ENCODE peak calls at places on chromosomes 11 and 22, in four cellular contexts. V, U, I and L are unnamed samples.
A peak's percentile ranks its signal among the peaks of the same experiment; 100 is the strongest.

GRCh38 chr11:74278103-74278502 is 33.3 kb downstream of the P4HA3 start:
- DNase-seq in V (no peak), U (no peak), I (no peak), L (no peak)

GRCh38 chr11:79492008-79492407 is 51.2 kb upstream of the TENM4 start:
- DNase-seq in V (no peak), U (no peak), I (no peak), L (no peak)

GRCh38 chr11:72141066-72141465 is 5.5 kb downstream of the FOLR3 start:
- DNase-seq in V (no peak), U (no peak), I (no peak), L (no peak)

GRCh38 chr11:122765487-122766131 is 72.7 kb upstream of the CRTAM start:
- DNase-seq in V (no peak), U (no peak), I (no peak), L (no peak)

GRCh38 chr11:46680815-46681214 is 19.6 kb downstream of the ARHGAP1 start:
- DNase-seq in V (no peak), U (no peak), I (no peak), L (no peak)

GRCh38 chr22:29762263-29762662 is 4.5 kb downstream of the ZMAT5 start:
- DNase-seq in V (no peak), U (no peak), I (no peak), L (no peak)

GRCh38 chr11:76579047-76579751 is 91.3 kb downstream of the LRRC32 start:
- DNase-seq in V (peak; percentile 53), U (no peak), I (no peak), L (no peak)

GRCh38 chr22:46918197-46918596 is 155.7 kb downstream of the TBC1D22A start:
- DNase-seq in V (no peak), U (no peak), I (no peak), L (no peak)

GRCh38 chr11:1949302-1949701 is 2.2 kb downstream of the MRPL23 start:
- DNase-seq in V (no peak), U (no peak), I (no peak), L (no peak)

GRCh38 chr22:35299217-35299716 is 427 bp upstream of the TOM1 start:
- DNase-seq in V (no peak), U (no peak), I (no peak), L (no peak)

GRCh38 chr11:41437006-41437405 is 22.4 kb downstream of the LRRC4C start:
- DNase-seq in V (no peak), U (no peak), I (no peak), L (no peak)

DNA sequence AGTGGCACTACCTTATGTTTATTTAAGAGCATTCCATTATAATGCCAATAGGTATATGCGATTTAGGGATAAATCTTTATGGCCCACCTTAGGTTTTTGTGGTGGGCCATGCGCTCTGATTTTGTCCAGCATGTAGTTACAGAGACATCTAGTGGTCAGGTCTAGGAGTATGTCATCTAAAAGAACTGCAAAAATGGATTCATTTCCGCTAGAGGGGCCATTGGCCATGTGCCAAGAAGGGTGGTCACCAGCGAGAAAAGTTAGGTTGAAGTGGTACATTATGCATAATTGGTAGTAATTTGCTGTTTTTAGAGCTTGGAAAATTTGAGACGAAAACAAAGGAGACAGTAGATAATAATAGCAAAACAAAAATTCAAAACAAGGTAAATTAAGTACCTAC is 27.7 kb downstream of the LRRC4C start:
- DNase-seq in V (no peak), U (peak; percentile 8), I (peak; percentile 6), L (peak; percentile 4)
- TF ChIP-seq CTCF in V (peak; percentile 31), U (peak; percentile 34), I (peak; percentile 19), L (peak; percentile 75)

GRCh38 chr22:22879675-22880029 is 8.0 kb upstream of the IGLL5 start:
- DNase-seq in V (no peak), U (no peak), I (no peak), L (no peak)

GRCh38 chr22:22878211-22878570 is 9.4 kb upstream of the IGLL5 start:
- DNase-seq in V (no peak), U (no peak), I (no peak), L (no peak)

GRCh38 chr22:22880645-22881044 is 7.0 kb upstream of the IGLL5 start:
- DNase-seq in V (no peak), U (no peak), I (no peak), L (no peak)

GRCh38 chr22:22877523-22878210 is 9.9 kb upstream of the IGLL5 start:
- DNase-seq in V (peak; percentile 74), U (peak; percentile 85), I (peak; percentile 56), L (peak; percentile 80)

GRCh38 chr22:22878801-22879674 is 8.6 kb upstream of the IGLL5 start:
- DNase-seq in V (no peak), U (no peak), I (no peak), L (no peak)
- TF ChIP-seq CTCF in V (no peak), U (no peak), I (peak; percentile 18), L (no peak)

GRCh38 chr11:92413757-92414513 is 189.3 kb downstream of the FAT3 start:
- DNase-seq in V (no peak), U (no peak), I (no peak), L (no peak)

GRCh38 chr11:92406472-92406871 is 181.9 kb downstream of the FAT3 start:
- DNase-seq in V (no peak), U (no peak), I (no peak), L (no peak)

GRCh38 chr11:92411431-92411830 is 186.8 kb downstream of the FAT3 start:
- DNase-seq in V (no peak), U (no peak), I (no peak), L (no peak)

GRCh38 chr11:92409347-92409746 is 184.7 kb downstream of the FAT3 start:
- DNase-seq in V (no peak), U (no peak), I (no peak), L (no peak)

GRCh38 chr11:92409956-92410355 is 185.3 kb downstream of the FAT3 start:
- DNase-seq in V (no peak), U (no peak), I (no peak), L (no peak)
- TF ChIP-seq CTCF in V (no peak), U (no peak), I (no peak), L (no peak)

DNA sequence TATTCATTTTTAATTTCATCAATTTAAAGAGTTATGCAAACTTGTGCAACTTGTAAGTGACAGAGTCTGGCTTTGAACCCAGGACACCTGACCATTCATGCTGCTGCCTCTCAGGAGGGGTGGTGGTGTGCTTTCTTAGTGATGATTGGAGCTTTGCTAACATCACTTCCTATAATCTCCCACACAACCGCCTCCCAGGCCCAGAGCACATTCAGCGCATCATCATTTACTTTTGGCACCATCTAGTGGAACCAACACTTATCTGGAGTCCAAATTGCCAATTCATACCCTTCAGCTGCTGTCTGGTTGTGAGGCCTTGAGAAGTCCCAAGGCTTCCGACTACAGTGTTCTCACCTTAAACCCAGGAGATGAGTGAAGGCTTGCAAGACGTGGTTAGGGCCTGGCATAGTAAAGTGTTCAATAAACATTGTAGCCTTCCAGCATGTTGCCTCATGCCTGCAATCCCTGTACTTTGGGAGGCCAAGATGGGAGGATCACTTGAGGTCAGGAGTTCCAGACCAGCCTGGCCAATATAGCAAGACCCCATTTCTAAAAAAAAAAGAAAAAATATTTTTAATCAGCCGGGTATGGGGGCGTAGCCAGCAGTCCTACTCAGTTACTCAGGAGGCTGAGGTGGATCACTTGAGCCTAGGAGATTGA is 1.1 kb upstream of the TTLL1 start:
- DNase-seq in V (peak; percentile 76), U (peak; percentile 18), I (peak; percentile 86), L (no peak)
- TF ChIP-seq CTCF in V (no peak), U (peak; percentile 16), I (no peak), L (peak; percentile 55)

DNA sequence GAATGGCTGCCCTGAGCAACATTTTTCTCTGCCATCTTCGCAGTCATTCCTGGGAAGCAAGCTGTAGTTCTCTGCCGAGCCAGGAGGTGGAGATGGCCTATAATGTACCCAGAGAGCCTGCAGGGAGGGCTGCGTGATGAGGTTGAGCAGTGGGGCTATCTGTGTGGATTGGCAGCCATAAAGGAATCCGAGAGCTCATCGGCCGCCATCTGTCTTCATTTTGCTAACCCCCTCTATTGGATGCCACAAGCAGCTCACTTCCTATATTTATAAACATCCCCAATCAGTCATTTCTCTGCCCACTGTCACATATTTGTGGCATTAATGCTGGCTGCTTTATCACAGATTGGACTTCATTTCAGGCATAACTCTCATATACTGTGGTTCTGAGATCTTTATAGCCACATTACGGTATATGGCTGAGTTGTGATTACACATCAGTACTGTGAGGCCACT is 209.5 kb downstream of the NTM start:
- DNase-seq in V (peak; percentile 68), U (peak; percentile 65), I (peak; percentile 47), L (peak; percentile 47)
- TF ChIP-seq CTCF in V (peak; percentile 33), U (peak; percentile 63), I (peak; percentile 53), L (peak; percentile 61)

GRCh38 chr11:59678813-59679165 is 10.0 kb upstream of the PATL1 start:
- DNase-seq in V (no peak), U (no peak), I (no peak), L (no peak)

GRCh38 chr11:59676205-59676604 is 7.4 kb upstream of the PATL1 start:
- DNase-seq in V (no peak), U (no peak), I (no peak), L (no peak)

GRCh38 chr11:59680287-59681154 is 11.7 kb upstream of the PATL1 start:
- DNase-seq in V (peak; percentile 81), U (peak; percentile 69), I (peak; percentile 69), L (peak; percentile 53)

GRCh38 chr11:59679347-59679746 is 10.5 kb upstream of the PATL1 start:
- DNase-seq in V (no peak), U (no peak), I (no peak), L (no peak)

DNA sequence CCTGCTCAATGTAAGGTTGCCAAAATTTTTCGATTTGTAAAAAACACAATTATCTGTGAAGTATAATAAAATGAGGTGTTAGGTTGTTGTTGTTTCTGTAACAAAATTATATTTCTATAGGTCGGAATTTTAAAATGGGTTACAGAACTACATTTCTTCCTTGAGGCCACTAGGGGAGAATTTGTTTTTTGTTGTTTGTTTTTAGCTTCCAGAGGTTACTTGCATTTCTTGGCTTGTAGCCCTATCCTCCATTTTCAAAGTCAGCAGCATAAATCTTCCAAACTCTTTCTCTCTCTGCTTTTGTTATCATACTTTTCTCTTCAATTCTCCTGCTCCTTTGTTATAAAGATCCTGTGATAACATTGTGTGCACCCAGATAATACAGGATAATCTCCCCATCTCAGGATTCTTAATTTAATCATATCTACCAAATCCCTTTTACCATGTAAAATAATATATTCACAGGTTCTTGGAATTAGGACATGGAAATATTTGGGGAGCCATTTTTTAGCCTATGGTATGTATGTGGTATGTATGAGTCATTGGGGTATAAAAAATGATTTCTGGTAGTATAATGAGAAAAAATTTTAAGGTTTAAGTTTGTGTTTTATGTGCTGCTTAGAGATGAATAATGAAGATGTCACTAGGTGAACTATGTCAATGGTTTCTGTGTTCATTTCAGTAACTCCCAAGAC is 9.4 kb upstream of the PATL1 start:
- DNase-seq in V (no peak), U (no peak), I (no peak), L (no peak)
- TF ChIP-seq CTCF in V (peak; percentile 19), U (peak; percentile 34), I (no peak), L (peak; percentile 37)

DNA sequence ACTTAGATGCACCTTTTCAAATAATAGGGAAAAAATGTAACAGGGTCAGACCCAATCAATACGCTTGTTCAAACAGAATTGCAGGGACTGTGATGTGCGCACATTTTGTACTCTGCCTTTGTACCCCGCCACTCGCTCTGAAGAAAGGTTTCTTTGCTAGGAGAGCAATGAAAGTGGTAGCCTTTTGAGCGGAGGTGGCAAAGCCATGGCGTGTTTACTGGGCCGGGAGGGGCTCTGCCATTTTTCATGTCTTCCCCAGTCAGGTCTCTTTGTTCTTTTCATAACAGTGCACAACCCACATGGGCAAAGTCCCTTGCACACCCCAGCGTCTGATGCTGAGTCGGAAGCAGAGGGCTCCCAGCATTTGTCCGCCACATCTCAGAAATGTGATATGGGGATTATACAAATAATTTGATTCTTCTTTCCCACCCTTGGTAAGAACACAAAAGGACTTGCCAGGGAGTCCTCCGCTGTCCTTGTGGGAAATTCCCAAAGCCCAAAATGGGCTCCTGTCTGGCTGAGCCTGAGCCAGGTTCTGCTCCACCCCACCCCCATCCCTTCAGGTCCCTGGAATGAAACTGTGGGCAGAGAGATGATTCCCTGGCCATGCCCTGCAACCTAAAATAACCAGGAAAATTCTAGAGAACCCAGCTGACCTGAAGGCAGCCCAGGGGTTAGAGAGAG is 36.6 kb downstream of the C11orf58 start:
- DNase-seq in V (no peak), U (no peak), I (no peak), L (no peak)
- TF ChIP-seq CTCF in V (no peak), U (no peak), I (no peak), L (no peak)